ENCODE peak calls at places on chromosome 17, in eight cellular contexts. Q is mucosa of gallbladder, K is Daoy, P is NCI-H2171 treated with DMSO at 0.1 percent for 48 hours, A is NCI-H1436 treated with DMSO at 0.1 percent for 48 hours, G is GM04504, Y is AML-193, N is hippocampal formation. U is an unnamed sample.

GRCh38 chr17:50919321-50920040 is 53.3 kb upstream of the TOB1 start:
- DNase-seq in Q (peak), K (peak), P (peak), A (peak), G (peak), Y (no peak), N (peak), U (peak)

GRCh38 chr17:43671075-43671692 is 9.5 kb upstream of the MEOX1 start:
- DNase-seq in Q (no peak), K (peak), P (peak), A (peak), G (peak), Y (no peak), N (no peak), U (peak)

GRCh38 chr17:76000016-76000754 is 470 bp upstream of the CDK3 start:
- DNase-seq in Q (no peak), K (peak), P (no peak), A (no peak), G (no peak), Y (peak), N (no peak), U (peak)

GRCh38 chr17:82282239-82283207 is 9.0 kb upstream of the CSNK1D start:
- DNase-seq in Q (no peak), K (no peak), P (no peak), A (no peak), G (no peak), Y (no peak), N (no peak), U (no peak)

GRCh38 chr17:76659928-76660614 is 16.5 kb upstream of the ST6GALNAC1 start:
- DNase-seq in Q (no peak), K (no peak), P (peak), A (no peak), G (no peak), Y (no peak), N (no peak), U (no peak)

GRCh38 chr17:75511610-75512575 is 3.4 kb downstream of the CASKIN2 start:
- DNase-seq in Q (no peak), K (no peak), P (no peak), A (no peak), G (no peak), Y (no peak), N (no peak), U (no peak)

GRCh38 chr17:48915459-48916282 is 7.5 kb downstream of the UBE2Z start:
- DNase-seq in Q (no peak), K (peak), P (peak), A (no peak), G (peak), Y (no peak), N (no peak), U (no peak)

GRCh38 chr17:35586569-35587073 is 501 bp upstream of the AP2B1 start:
- DNase-seq in Q (no peak), K (no peak), P (no peak), A (no peak), G (no peak), Y (no peak), N (no peak), U (no peak)

GRCh38 chr17:58326609-58327341 is 1.8 kb downstream of the TSPOAP1 start:
- DNase-seq in Q (no peak), K (no peak), P (no peak), A (no peak), G (no peak), Y (no peak), N (no peak), U (no peak)

GRCh38 chr17:17922198-17922901 is 49.9 kb downstream of the TOM1L2 start:
- DNase-seq in Q (no peak), K (peak), P (no peak), A (no peak), G (no peak), Y (no peak), N (no peak), U (no peak)

GRCh38 chr17:31392856-31393748 is 1.6 kb downstream of the RAB11FIP4 start:
- DNase-seq in Q (no peak), K (no peak), P (no peak), A (no peak), G (no peak), Y (no peak), N (no peak), U (no peak)

GRCh38 chr17:81391268-81391963 is 3.8 kb upstream of the BAHCC1 start:
- DNase-seq in Q (no peak), K (no peak), P (peak), A (no peak), G (no peak), Y (no peak), N (no peak), U (no peak)

GRCh38 chr17:41967141-41967920 is 736 bp downstream of the CNP start:
- DNase-seq in Q (no peak), K (peak), P (no peak), A (no peak), G (no peak), Y (no peak), N (peak), U (no peak)

GRCh38 chr17:214881-215331 is 33.5 kb upstream of the DOC2B start:
- DNase-seq in Q (no peak), K (no peak), P (no peak), A (no peak), G (no peak), Y (no peak), N (no peak), U (no peak)

GRCh38 chr17:78645421-78646295 is 68.5 kb upstream of the DNAH17 start:
- DNase-seq in Q (peak), K (peak), P (no peak), A (no peak), G (no peak), Y (no peak), N (peak), U (no peak)

GRCh38 chr17:74452027-74452840 is 14.2 kb upstream of the CD300A start:
- DNase-seq in Q (no peak), K (peak), P (peak), A (no peak), G (no peak), Y (no peak), N (no peak), U (peak)

GRCh38 chr17:48244121-48244711 is 136.7 kb downstream of the SNX11 start:
- DNase-seq in Q (no peak), K (peak), P (no peak), A (no peak), G (no peak), Y (peak), N (no peak), U (no peak)

GRCh38 chr17:50107790-50108414 is 12.8 kb downstream of the PDK2 start:
- DNase-seq in Q (no peak), K (peak), P (no peak), A (no peak), G (no peak), Y (no peak), N (no peak), U (no peak)

GRCh38 chr17:3571043-3571900 is 13.7 kb upstream of the TRPV3 start:
- DNase-seq in Q (no peak), K (no peak), P (no peak), A (no peak), G (no peak), Y (no peak), N (no peak), U (no peak)

GRCh38 chr17:28216528-28216927 is 102.5 kb upstream of the TMEM97 start:
- DNase-seq in Q (no peak), K (peak), P (no peak), A (no peak), G (no peak), Y (peak), N (no peak), U (no peak)

GRCh38 chr17:75194879-75195278 is 10.6 kb upstream of the NUP85 start:
- DNase-seq in Q (no peak), K (peak), P (no peak), A (no peak), G (no peak), Y (no peak), N (no peak), U (no peak)

GRCh38 chr17:76957600-76958464 is 89.6 kb downstream of the MGAT5B start:
- DNase-seq in Q (no peak), K (no peak), P (no peak), A (no peak), G (no peak), Y (no peak), N (no peak), U (no peak)

GRCh38 chr17:76968707-76969597 is 100.7 kb downstream of the MGAT5B start:
- DNase-seq in Q (peak), K (peak), P (peak), A (peak), G (no peak), Y (no peak), N (no peak), U (peak)

GRCh38 chr17:65537845-65538678 is 23.4 kb downstream of the AXIN2 start:
- DNase-seq in Q (no peak), K (no peak), P (no peak), A (no peak), G (peak), Y (no peak), N (no peak), U (no peak)

U was measured in NCI-H524.